ENCODE peak calls at places on chromosomes 6 and 20, in ten cellular contexts. I, L, Y, T, F, S, D, J, M and X are unnamed samples.

GRCh38 chr6:31418251-31418650 is 14.9 kb downstream of the MICA start:
- DNase-seq in I (no peak), L (no peak), Y (no peak), T (no peak), F (no peak), S (no peak), D (no peak), J (no peak), M (no peak), X (no peak)

GRCh38 chr6:14147891-14148290 is 30.3 kb downstream of the CD83 start:
- DNase-seq in I (no peak), L (no peak), Y (no peak), T (no peak), F (no peak), S (no peak), D (no peak), J (no peak), M (no peak), X (no peak)

GRCh38 chr6:41655706-41656668 is 17.7 kb downstream of the MDFI start:
- DNase-seq in I (no peak), L (no peak), Y (no peak), T (no peak), F (no peak), S (no peak), D (no peak), J (peak; percentile 56), M (peak; percentile 73), X (no peak)

GRCh38 chr6:11323666-11324452 is 91.4 kb upstream of the NEDD9 start:
- DNase-seq in I (peak; percentile 47), L (peak; percentile 7), Y (no peak), T (no peak), F (no peak), S (no peak), D (no peak), J (no peak), M (no peak), X (peak; percentile 65)

GRCh38 chr20:31979713-31980426 is 11.9 kb downstream of the XKR7 start:
- DNase-seq in I (peak; percentile 17), L (no peak), Y (no peak), T (no peak), F (no peak), S (no peak), D (no peak), J (no peak), M (no peak), X (no peak)

GRCh38 chr20:58112017-58112781 is 116.3 kb downstream of the ANKRD60 start:
- DNase-seq in I (peak; percentile 21), L (no peak), Y (no peak), T (no peak), F (peak; percentile 28), S (no peak), D (no peak), J (peak; percentile 68), M (peak; percentile 69), X (peak; percentile 27)

GRCh38 chr6:85464260-85464644 is 14.4 kb downstream of the NT5E start:
- DNase-seq in I (peak; percentile 96), L (no peak), Y (no peak), T (no peak), F (peak; percentile 99), S (no peak), D (no peak), J (peak; percentile 99), M (peak; percentile 98), X (no peak)

GRCh38 chr6:35258858-35259193 is 709 bp upstream of the ZNF76 start:
- DNase-seq in I (no peak), L (peak; percentile 53), Y (peak; percentile 28), T (no peak), F (no peak), S (no peak), D (peak; percentile 21), J (no peak), M (no peak), X (no peak)

GRCh38 chr6:151916680-151917164 is 109.2 kb downstream of the ESR1 start:
- DNase-seq in I (no peak), L (no peak), Y (no peak), T (no peak), F (peak; percentile 96), S (no peak), D (no peak), J (peak; percentile 65), M (peak; percentile 44), X (no peak)

GRCh38 chr20:19913927-19914614 is 103.1 kb upstream of the NAA20 start:
- DNase-seq in I (peak; percentile 77), L (no peak), Y (no peak), T (no peak), F (peak; percentile 7), S (no peak), D (no peak), J (peak; percentile 89), M (peak; percentile 77), X (no peak)

GRCh38 chr6:15755555-15755954 is 92.7 kb upstream of the DTNBP1 start:
- DNase-seq in I (no peak), L (no peak), Y (no peak), T (no peak), F (no peak), S (no peak), D (no peak), J (no peak), M (no peak), X (no peak)

GRCh38 chr6:126052485-126052884 is 66.1 kb downstream of the TRMT11 start:
- DNase-seq in I (no peak), L (no peak), Y (no peak), T (no peak), F (no peak), S (no peak), D (no peak), J (no peak), M (no peak), X (no peak)

GRCh38 chr20:49288250-49288751 is 10.4 kb upstream of the ZNFX1 start:
- DNase-seq in I (peak; percentile 7), L (no peak), Y (no peak), T (no peak), F (no peak), S (no peak), D (no peak), J (no peak), M (no peak), X (no peak)